ENCODE peak calls at places on chromosome 4, in four cellular contexts. N is kidney tubule cell, S is NCI-H1436, E is neural crest cell. Z is an unnamed sample.

GRCh38 chr4:5511791-5512190 is 196.6 kb downstream of the EVC2 start:
- DNase-seq in N (no peak), S (no peak), E (no peak), Z (no peak)

GRCh38 chr4:182240161-182241130 is 2.8 kb upstream of the TENM3 start:
- DNase-seq in N (peak; percentile 82), S (no peak), E (no peak), Z (no peak)

GRCh38 chr4:1249148-1249730 is 309 bp upstream of the CTBP1 start:
- DNase-seq in N (peak; percentile 90), S (peak; percentile 85), E (peak; percentile 69), Z (peak; percentile 85)

GRCh38 chr4:163592207-163592606 is 97.7 kb downstream of the TMA16 start:
- DNase-seq in N (no peak), S (no peak), E (no peak), Z (no peak)

GRCh38 chr4:26204911-26205368 is 115.9 kb upstream of the RBPJ start:
- DNase-seq in N (no peak), S (no peak), E (no peak), Z (no peak)

GRCh38 chr4:76177709-76178108 is 29.5 kb upstream of the NUP54 start:
- DNase-seq in N (no peak), S (no peak), E (no peak), Z (no peak)

GRCh38 chr4:181951265-181951664 is 291.9 kb upstream of the TENM3 start:
- DNase-seq in N (no peak), S (no peak), E (no peak), Z (no peak)

GRCh38 chr4:72323227-72323626 is 245.8 kb downstream of the ADAMTS3 start:
- DNase-seq in N (peak; percentile 64), S (no peak), E (no peak), Z (no peak)

GRCh38 chr4:55670695-55671094 is 34.6 kb upstream of the NMU start:
- DNase-seq in N (no peak), S (no peak), E (no peak), Z (no peak)

GRCh38 chr4:37793562-37793961 is 32.9 kb upstream of the PGM2 start:
- DNase-seq in N (peak; percentile 20), S (no peak), E (no peak), Z (no peak)

GRCh38 chr4:174631901-174632758 is 109.8 kb upstream of the HPGD start:
- DNase-seq in N (peak; percentile 58), S (peak; percentile 11), E (no peak), Z (no peak)

GRCh38 chr4:26484538-26484937 is 5.7 kb downstream of the CCKAR start:
- DNase-seq in N (no peak), S (no peak), E (no peak), Z (no peak)

GRCh38 chr4:140233811-140234696 is 80.1 kb upstream of the MAML3 start:
- DNase-seq in N (no peak), S (no peak), E (no peak), Z (no peak)

GRCh38 chr4:15234101-15234500 is 193.7 kb upstream of the C1QTNF7 start:
- DNase-seq in N (peak; percentile 35), S (no peak), E (no peak), Z (no peak)

GRCh38 chr4:100340534-100341364 is 150.5 kb upstream of the DDIT4L start:
- DNase-seq in N (peak; percentile 30), S (no peak), E (no peak), Z (no peak)

GRCh38 chr4:82629238-82630000 is 67.6 kb upstream of the TMEM150C start:
- DNase-seq in N (peak; percentile 36), S (no peak), E (no peak), Z (no peak)

GRCh38 chr4:141290771-141291170 is 70.1 kb downstream of the ZNF330 start:
- DNase-seq in N (no peak), S (no peak), E (no peak), Z (no peak)

GRCh38 chr4:24664956-24665355 is 80.6 kb upstream of the DHX15 start:
- DNase-seq in N (no peak), S (no peak), E (no peak), Z (no peak)